ENCODE peak calls at places on chromosomes 6 and 20, in six cellular contexts. G is H1, Z is HepG2, W is GM12891, T is GM12878, Q is K562. Y is an unnamed sample.

GRCh38 chr6:48087448-48087847 is 23.5 kb downstream of the PTCHD4 start:
- DNase-seq in Z (no peak), T (no peak), Q (no peak), W (no peak), G (no peak), Y (no peak)

GRCh38 chr6:58198301-58198700 is 880.9 kb downstream of the PRIM2 start:
- DNase-seq in G (no peak), Q (no peak), T (no peak), W (no peak), Z (no peak), Y (no peak)

GRCh38 chr20:33348136-33348937 is 53.0 kb downstream of the CDK5RAP1 start:
- DNase-seq in Z (no peak), G (no peak), Q (no peak), T (no peak), W (no peak), Y (no peak)

GRCh38 chr6:136752554-136752953 is 39.7 kb downstream of the MAP3K5 start:
- DNase-seq in G (no peak), W (no peak), Z (no peak), T (no peak), Q (peak), Y (no peak)

GRCh38 chr6:111980979-111981378 is 72.9 kb upstream of the CCN6 start:
- DNase-seq in Z (no peak), T (no peak), Q (no peak), G (no peak), W (no peak), Y (no peak)

GRCh38 chr6:81865712-81866111 is 113.2 kb upstream of the TENT5A start:
- DNase-seq in G (no peak), Q (no peak), W (no peak), T (no peak), Z (peak), Y (no peak)

GRCh38 chr20:53974785-53975555 is 95.4 kb downstream of the BCAS1 start:
- DNase-seq in G (no peak), Q (no peak), Z (no peak), T (no peak), W (no peak), Y (no peak)

GRCh38 chr6:36938536-36938935 is 16.0 kb upstream of the PI16 start:
- DNase-seq in W (no peak), Q (no peak), T (no peak), G (no peak), Z (no peak), Y (no peak)

GRCh38 chr6:139337830-139338229 is 36.6 kb downstream of the CITED2 start:
- DNase-seq in Q (no peak), G (no peak), Z (no peak), T (no peak), W (no peak), Y (no peak)

GRCh38 chr20:46621492-46621891 is 29.8 kb downstream of the SLC13A3 start:
- DNase-seq in G (no peak), W (no peak), T (no peak), Z (no peak), Q (no peak), Y (no peak)

GRCh38 chr20:43658068-43658722 is 8.7 kb upstream of the MYBL2 start:
- DNase-seq in Q (peak), Z (peak), T (no peak), W (no peak), G (no peak), Y (no peak)

GRCh38 chr20:37344506-37345338 is 1.2 kb upstream of the SRC start:
- DNase-seq in Z (peak), W (no peak), G (no peak), Q (no peak), T (no peak), Y (peak)

GRCh38 chr6:68114648-68115047 is 520.4 kb upstream of the ADGRB3 start:
- DNase-seq in W (no peak), Q (no peak), Z (no peak), G (no peak), T (no peak), Y (no peak)

GRCh38 chr6:170074907-170075306 is 216.0 kb downstream of the DLL1 start:
- DNase-seq in Q (no peak), W (no peak), T (no peak), G (peak), Z (no peak), Y (no peak)

GRCh38 chr20:35285806-35286076 is 1.2 kb upstream of the EIF6 start:
- DNase-seq in Q (peak), G (no peak), W (no peak), T (no peak), Z (peak), Y (no peak)

GRCh38 chr6:44034391-44034861 is 92.8 kb downstream of the MRPL14 start:
- DNase-seq in G (no peak), Z (no peak), Q (no peak), T (no peak), W (no peak), Y (no peak)
- TF ChIP-seq POLR2AphosphoS5 in G (no peak), Z (no peak), Q (no peak), T (no peak), W (no peak), Y (no peak)

DNA sequence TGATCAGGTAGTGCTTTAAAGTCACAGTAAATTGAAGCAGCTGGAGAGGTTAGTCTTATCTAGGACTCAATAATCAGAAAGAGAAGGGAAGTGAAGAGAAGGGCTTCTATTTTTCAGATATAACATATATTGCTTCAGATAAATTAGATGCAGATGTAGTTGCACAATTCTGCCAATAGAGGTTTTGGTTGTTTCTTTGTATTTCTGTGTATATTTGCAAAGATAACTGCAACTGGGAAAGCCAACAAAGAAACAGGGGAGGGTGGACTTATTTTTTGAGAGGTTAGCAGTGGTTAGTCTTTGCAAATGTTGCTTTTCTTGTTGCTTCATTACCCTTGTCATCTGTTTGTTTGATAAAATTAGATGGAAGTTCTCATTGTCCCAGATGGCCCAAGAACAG is 106.6 kb downstream of the ADGRG6 start:
- DNase-seq in Z (no peak), T (no peak), Q (no peak), G (no peak), W (no peak), Y (no peak)
- TF ChIP-seq POLR2A in Z (no peak), T (no peak), Q (no peak), G (no peak), W (no peak), Y (no peak)

DNA sequence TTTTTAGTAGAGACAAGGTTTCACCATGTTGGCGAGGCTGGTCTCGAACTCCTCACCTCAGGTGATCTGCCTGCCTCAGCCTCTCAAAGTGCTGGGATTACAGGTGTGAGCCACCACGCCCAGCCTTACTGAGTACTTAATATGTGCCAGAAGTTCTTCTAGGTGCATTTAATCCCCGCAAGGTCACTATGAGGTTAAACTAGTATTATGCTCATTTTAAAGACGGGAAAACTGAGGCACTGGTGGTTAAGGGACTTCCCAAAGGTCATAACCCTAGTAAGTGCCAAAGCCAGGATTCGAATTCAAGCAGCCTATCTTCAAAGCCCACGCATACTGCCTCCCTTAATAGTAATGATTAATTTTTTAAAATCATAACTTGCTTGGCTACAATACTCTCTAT is 674 bp upstream of the CCM2L start:
- DNase-seq in Q (no peak), Z (no peak), G (no peak), T (no peak), W (no peak), Y (no peak)
- TF ChIP-seq TAF1 in Q (no peak), Z (no peak), G (no peak), T (no peak), W (no peak), Y (no peak)

GRCh38 chr6:75230484-75231325 is 12.9 kb downstream of the COX7A2 start:
- DNase-seq in T (no peak), Q (peak), Z (peak), W (no peak), G (no peak), Y (no peak)

GRCh38 chr6:75233097-75233615 is 10.4 kb downstream of the COX7A2 start:
- DNase-seq in G (no peak), Z (no peak), T (no peak), W (no peak), Q (no peak), Y (no peak)

GRCh38 chr6:75234126-75234865 is 9.3 kb downstream of the COX7A2 start:
- DNase-seq in Z (no peak), Q (no peak), T (no peak), G (no peak), W (no peak), Y (no peak)

GRCh38 chr6:75236630-75237029 is 7.0 kb downstream of the COX7A2 start:
- DNase-seq in W (no peak), T (no peak), G (no peak), Z (no peak), Q (no peak), Y (no peak)

DNA sequence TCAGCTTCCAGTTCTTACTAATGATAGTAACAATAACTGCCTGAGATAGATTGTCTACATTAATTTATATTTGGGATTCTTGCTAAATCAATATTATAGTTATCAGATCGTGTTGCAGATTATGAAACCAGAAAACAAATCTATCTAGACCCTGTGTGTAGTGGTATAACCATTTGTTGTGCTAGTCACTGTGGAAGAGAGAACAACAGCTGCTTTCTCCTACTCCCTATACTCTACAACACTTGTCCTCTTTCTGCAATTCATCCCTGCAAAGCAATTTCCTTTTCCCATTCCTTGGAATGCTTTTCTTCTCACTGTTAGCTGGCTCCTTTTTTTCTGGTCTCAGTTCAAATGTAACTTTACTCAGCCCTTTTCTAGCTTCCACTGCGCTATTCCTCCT is 8.3 kb downstream of the COX7A2 start:
- DNase-seq in G (no peak), Z (no peak), W (no peak), Q (no peak), T (no peak), Y (no peak)
- TF ChIP-seq POLR2AphosphoS5 in G (no peak), Z (no peak), W (no peak), Q (no peak), T (no peak), Y (no peak)

GRCh38 chr20:2470051-2470431 is 548 bp downstream of the SNRPB start:
- DNase-seq in W (peak), T (peak), Q (peak), Z (peak), G (no peak), Y (peak)
- TF ChIP-seq POLR2A in W (no peak), T (no peak), Q (no peak), Z (no peak), G (no peak), Y (no peak)

DNA sequence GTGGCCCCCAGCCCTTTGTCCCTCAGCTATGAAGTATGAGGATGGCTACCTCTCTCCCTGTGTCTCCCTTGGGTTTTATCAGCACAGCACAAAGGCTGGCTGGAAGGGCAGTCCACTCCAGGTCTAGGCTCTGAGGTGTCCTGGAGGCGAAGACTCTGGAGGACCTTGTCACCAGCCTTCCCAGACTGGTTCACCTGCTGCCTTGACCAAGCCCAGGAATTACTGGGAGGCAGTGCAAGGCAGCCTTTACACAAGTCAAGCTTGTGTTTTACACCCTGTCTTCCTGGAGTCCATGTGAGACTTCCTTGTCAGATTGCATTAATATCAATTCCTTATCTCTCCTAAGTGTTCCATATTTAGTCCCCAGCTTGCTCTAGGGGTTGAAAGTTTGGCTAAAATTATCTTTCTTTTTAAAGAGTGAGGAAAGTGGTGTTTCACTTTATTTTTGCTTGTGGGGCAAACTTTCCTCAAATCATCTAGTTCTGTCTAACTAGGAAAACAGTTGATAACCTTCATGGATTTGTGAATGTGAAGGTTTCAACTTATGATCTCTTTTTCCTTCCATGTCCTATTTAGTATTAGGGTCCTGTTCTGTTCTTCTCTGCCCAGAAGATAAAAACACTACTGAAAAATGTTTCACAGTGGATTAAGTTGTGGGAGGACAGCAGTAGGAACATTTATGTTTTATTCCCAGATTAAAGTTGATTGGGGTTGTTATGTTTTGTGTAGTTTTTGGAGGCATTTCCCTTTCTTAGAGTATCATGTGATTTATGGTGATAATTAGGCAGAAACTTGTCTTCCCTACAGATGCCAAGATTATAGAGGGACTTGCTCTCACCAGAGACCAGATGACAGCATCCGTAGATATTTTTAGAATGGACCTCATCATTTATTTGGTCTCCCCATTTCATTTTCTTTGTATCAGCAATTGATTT is 114.8 kb downstream of the FOXO3 start:
- DNase-seq in Q (no peak), G (no peak), Z (no peak), W (no peak), T (no peak), Y (no peak)
- TF ChIP-seq TAF1 in Q (no peak), G (no peak), Z (no peak), W (no peak), T (no peak), Y (no peak)

DNA sequence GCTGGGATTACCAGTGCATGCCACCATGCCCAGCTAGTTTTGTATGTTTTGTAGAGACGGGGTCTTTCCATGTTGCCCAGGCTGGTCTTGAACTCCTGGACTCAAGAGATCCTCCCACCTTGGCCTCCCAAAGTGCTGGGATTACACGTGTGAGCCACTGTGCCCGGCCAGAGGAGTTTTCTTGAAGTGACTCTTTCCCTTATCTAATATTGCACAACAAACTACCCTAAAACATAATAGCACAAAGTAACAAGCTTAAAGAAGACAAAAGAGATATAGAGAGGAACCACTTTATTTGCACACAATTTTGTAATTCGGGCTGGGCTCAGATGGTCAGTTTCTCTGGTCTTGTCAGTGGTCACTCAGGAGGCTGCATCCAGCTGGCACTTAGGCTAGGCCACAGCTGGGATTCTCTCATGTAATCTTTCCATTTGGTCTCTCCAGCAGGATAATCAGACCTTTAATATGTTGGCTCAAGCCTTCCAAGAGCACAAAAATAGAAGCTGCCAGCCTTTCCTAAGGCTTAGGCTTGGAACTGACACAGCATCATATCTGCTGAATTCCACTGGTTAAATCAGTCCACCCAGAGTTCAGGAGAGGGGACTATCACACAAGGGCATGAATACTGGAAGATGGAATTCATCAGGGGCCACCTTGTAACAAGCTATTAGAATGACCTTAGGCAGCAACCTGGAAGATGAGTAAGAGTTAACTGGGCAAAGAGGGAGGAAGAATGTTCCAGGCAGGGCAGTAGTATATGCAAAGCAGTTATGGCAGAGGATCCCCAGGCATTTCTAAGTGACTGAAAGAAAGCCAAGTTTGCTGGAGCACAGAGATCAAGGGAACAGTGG is 56.7 kb upstream of the PNRC1 start:
- DNase-seq in W (no peak), Q (no peak), T (no peak), G (no peak), Z (no peak), Y (no peak)
- TF ChIP-seq POLR2AphosphoS5 in W (no peak), Q (no peak), T (no peak), G (no peak), Z (no peak), Y (no peak)

DNA sequence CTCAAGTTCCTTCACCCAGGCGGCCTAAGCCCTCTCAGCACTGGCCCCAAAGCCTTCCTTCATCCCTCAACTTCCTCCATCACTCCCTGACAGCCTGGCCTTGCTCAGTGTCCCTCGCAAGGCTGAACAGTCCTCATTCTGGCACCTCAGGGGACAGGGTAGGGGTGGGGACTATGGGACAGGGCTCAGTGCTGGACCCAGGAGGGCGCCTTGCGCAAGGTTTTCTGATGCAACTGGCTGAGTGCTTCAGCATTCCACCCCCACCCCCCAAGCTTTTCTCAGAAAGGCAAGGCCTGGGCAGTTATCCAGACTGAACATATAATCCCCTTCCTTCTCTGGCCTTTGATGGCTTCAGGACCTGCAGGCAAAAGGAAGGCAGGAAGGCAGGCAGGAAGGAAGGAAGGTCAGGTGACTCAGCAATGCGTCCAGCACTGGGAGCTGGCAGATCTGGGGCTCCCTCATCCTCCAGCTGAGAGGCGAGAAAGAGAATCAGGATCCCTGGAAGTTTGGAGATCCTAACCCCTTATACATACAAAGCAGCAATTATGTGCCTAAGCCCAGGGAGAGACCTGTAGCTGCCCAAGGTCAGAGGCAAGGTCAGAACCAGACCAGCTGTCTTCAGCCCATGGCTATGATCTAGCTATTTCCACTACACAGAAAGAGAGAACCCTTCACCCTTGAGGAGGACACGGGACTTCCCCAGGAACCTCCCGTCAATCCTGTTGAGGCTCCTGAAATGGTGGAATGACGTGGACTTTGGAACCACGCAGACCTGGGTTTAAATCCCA is 8.6 kb upstream of the TRIB3 start:
- DNase-seq in Z (peak), G (no peak), Q (peak), T (no peak), W (no peak), Y (no peak)
- TF ChIP-seq POLR2A in Z (peak), G (no peak), Q (peak), T (no peak), W (no peak), Y (no peak)

Y was measured in GM12892.